ENCODE peak calls at places on chromosomes 2 and 18, in eight cellular contexts. L is cardiac fibroblast; Q is BJ; H is fibroblast of lung; T is CD8-positive, alpha-beta T cell; R is mammary epithelial cell; Y is nephron progenitor cell; N is astrocyte of the cerebellum. K is an unnamed sample.

GRCh38 chr2:73877071-73877802 is 15.6 kb upstream of the ACTG2 start:
- DNase-seq in L (no peak), Q (no peak), H (no peak), T (no peak), R (no peak), Y (no peak), N (no peak), K (no peak)

GRCh38 chr2:35228584-35228983 is 1127.0 kb upstream of the CRIM1 start:
- DNase-seq in L (no peak), Q (no peak), H (no peak), T (no peak), R (no peak), Y (no peak), N (no peak), K (no peak)

GRCh38 chr2:204108301-204108700 is 171.7 kb downstream of the ICOS start:
- DNase-seq in L (peak), Q (no peak), H (peak), T (peak), R (no peak), Y (peak), N (no peak), K (no peak)

GRCh38 chr2:74148457-74149248 is 941 bp upstream of the BOLA3 start:
- DNase-seq in L (no peak), Q (no peak), H (no peak), T (no peak), R (no peak), Y (no peak), N (no peak), K (no peak)

GRCh38 chr2:200253631-200254030 is 52.9 kb upstream of the SPATS2L start:
- DNase-seq in L (peak), Q (no peak), H (no peak), T (no peak), R (peak), Y (no peak), N (no peak), K (no peak)

GRCh38 chr2:207624170-207625013 is 802 bp downstream of the METTL21A start:
- DNase-seq in L (peak), Q (no peak), H (peak), T (peak), R (peak), Y (peak), N (no peak), K (no peak)

GRCh38 chr2:156129227-156129626 is 203.3 kb downstream of the NR4A2 start:
- DNase-seq in L (no peak), Q (no peak), H (no peak), T (no peak), R (no peak), Y (no peak), N (no peak), K (no peak)

GRCh38 chr2:149394864-149395263 is 64.5 kb downstream of the LYPD6 start:
- DNase-seq in L (no peak), Q (no peak), H (no peak), T (no peak), R (no peak), Y (no peak), N (no peak), K (no peak)

GRCh38 chr2:42767899-42768705 is 4.2 kb upstream of the OXER1 start:
- DNase-seq in L (no peak), Q (no peak), H (no peak), T (no peak), R (no peak), Y (no peak), N (no peak), K (no peak)

GRCh38 chr2:191533693-191534175 is 144.2 kb upstream of the NABP1 start:
- DNase-seq in L (peak), Q (no peak), H (peak), T (no peak), R (no peak), Y (no peak), N (no peak), K (no peak)

GRCh38 chr2:212494413-212495020 is 44.1 kb downstream of the ERBB4 start:
- DNase-seq in L (no peak), Q (no peak), H (no peak), T (no peak), R (no peak), Y (no peak), N (no peak), K (no peak)

GRCh38 chr2:226828164-226828563 is 7.7 kb upstream of the RHBDD1 start:
- DNase-seq in L (no peak), Q (no peak), H (peak), T (no peak), R (no peak), Y (no peak), N (no peak), K (no peak)

GRCh38 chr2:85668009-85668856 is at the start of gene SFTPB:
- DNase-seq in L (peak), Q (no peak), H (no peak), T (no peak), R (no peak), Y (no peak), N (no peak), K (no peak)

GRCh38 chr18:11005528-11005927 is 143.8 kb downstream of the PIEZO2 start:
- DNase-seq in L (peak), Q (no peak), H (peak), T (no peak), R (peak), Y (no peak), N (peak), K (no peak)

GRCh38 chr2:20382965-20383800 is 32.5 kb upstream of the PUM2 start:
- DNase-seq in L (peak), Q (peak), H (peak), T (no peak), R (peak), Y (no peak), N (no peak), K (no peak)

GRCh38 chr18:1392046-1392445 is 487.4 kb downstream of the ADCYAP1 start:
- DNase-seq in L (no peak), Q (no peak), H (no peak), T (no peak), R (no peak), Y (no peak), N (no peak), K (no peak)

GRCh38 chr18:42574871-42575270 is 540.6 kb downstream of the RIT2 start:
- DNase-seq in L (no peak), Q (no peak), H (no peak), T (no peak), R (no peak), Y (no peak), N (no peak), K (no peak)

GRCh38 chr2:234453216-234453615 is 43.7 kb downstream of the ARL4C start:
- DNase-seq in L (no peak), Q (no peak), H (no peak), T (no peak), R (peak), Y (no peak), N (no peak), K (no peak)

GRCh38 chr2:133760366-133760765 is 192.1 kb upstream of the NCKAP5 start:
- DNase-seq in L (no peak), Q (no peak), H (peak), T (no peak), R (no peak), Y (no peak), N (peak), K (no peak)

GRCh38 chr2:102618452-102619413 is 620 bp upstream of the SLC9A2 start:
- DNase-seq in L (peak), Q (no peak), H (peak), T (no peak), R (peak), Y (peak), N (no peak), K (no peak)

GRCh38 chr2:217951091-217951490 is 51.7 kb downstream of the TNS1 start:
- DNase-seq in L (no peak), Q (no peak), H (no peak), T (no peak), R (no peak), Y (no peak), N (no peak), K (no peak)

GRCh38 chr2:127076290-127076689 is 30.7 kb downstream of the BIN1 start:
- DNase-seq in L (no peak), Q (no peak), H (no peak), T (no peak), R (no peak), Y (no peak), N (no peak), K (no peak)

GRCh38 chr2:179486969-179487752 is 222.5 kb upstream of the SESTD1 start:
- DNase-seq in L (no peak), Q (no peak), H (no peak), T (no peak), R (no peak), Y (no peak), N (no peak), K (no peak)

GRCh38 chr2:80288576-80288975 is 16.0 kb downstream of the LRRTM1 start:
- DNase-seq in L (no peak), Q (no peak), H (peak), T (no peak), R (no peak), Y (no peak), N (no peak), K (no peak)
- TF ChIP-seq CTCF in L (no peak), Q (peak), H (peak), T (no peak), R (no peak), Y (no peak), N (peak), K (peak)

GRCh38 chr2:51705418-51705817 is 673.5 kb upstream of the NRXN1 start:
- DNase-seq in L (no peak), Q (no peak), H (no peak), T (no peak), R (no peak), Y (no peak), N (no peak), K (no peak)
- TF ChIP-seq CTCF in L (no peak), Q (no peak), H (no peak), T (no peak), R (no peak), Y (no peak), N (no peak), K (no peak)

DNA sequence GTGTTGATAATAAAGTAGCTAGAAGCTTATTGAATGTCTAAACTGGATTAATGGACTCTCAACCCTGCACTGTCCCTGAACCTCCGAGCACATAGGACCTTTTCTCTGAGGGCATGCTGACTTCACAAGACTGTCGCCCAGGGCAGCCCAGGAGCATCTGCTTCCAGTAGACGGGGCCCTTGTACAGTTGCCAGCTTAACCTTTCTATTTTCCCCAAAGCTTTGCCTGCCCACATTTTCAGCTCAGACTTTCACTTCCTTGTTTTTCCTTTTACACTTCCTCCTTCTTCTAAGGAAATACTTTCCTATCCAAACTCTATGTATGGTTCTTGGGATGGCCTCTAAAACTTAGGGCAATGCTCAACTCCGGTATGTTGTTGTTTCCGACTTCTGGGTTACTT is 1.3 kb downstream of the VWA3B start:
- DNase-seq in L (no peak), Q (no peak), H (no peak), T (no peak), R (no peak), Y (no peak), N (no peak), K (no peak)
- TF ChIP-seq CTCF in L (no peak), Q (no peak), H (no peak), T (no peak), R (no peak), Y (no peak), N (no peak), K (no peak)

GRCh38 chr2:105298017-105298416 is 31.5 kb downstream of the TGFBRAP1 start:
- DNase-seq in L (no peak), Q (no peak), H (no peak), T (no peak), R (no peak), Y (no peak), N (no peak), K (no peak)

GRCh38 chr2:105297211-105297610 is 32.3 kb downstream of the TGFBRAP1 start:
- DNase-seq in L (no peak), Q (no peak), H (no peak), T (no peak), R (no peak), Y (no peak), N (no peak), K (no peak)

GRCh38 chr2:105296017-105296611 is 33.4 kb downstream of the TGFBRAP1 start:
- DNase-seq in L (no peak), Q (no peak), H (no peak), T (no peak), R (no peak), Y (no peak), N (no peak), K (no peak)

GRCh38 chr2:105301646-105302045 is 27.9 kb downstream of the TGFBRAP1 start:
- DNase-seq in L (no peak), Q (no peak), H (no peak), T (no peak), R (no peak), Y (no peak), N (no peak), K (no peak)

DNA sequence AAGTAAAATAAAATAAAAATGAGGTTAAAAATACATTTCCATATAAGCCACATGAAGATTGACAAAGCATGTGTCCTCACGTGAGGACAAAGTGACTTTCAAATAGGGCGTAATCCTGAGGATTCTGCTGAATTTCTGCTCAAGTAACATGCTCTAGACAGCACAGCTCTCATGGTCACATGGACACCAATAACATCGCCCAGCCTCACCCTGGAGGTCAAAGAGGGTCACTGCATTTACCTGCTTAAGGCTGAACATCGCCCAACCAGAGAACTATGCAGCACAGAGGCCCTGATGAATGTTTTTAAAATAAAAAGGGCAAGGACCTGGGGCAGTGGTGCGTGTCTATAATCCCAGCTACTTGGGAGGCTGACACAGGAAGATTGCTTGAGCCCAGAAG is 30.2 kb downstream of the TGFBRAP1 start:
- DNase-seq in L (no peak), Q (no peak), H (no peak), T (no peak), R (no peak), Y (no peak), N (no peak), K (no peak)
- TF ChIP-seq CTCF in L (peak), Q (no peak), H (no peak), T (no peak), R (peak), Y (no peak), N (no peak), K (no peak)

GRCh38 chr18:48335829-48336228 is 73.4 kb downstream of the ZBTB7C start:
- DNase-seq in L (no peak), Q (no peak), H (no peak), T (no peak), R (no peak), Y (no peak), N (no peak), K (no peak)

GRCh38 chr18:48334845-48335244 is 74.3 kb downstream of the ZBTB7C start:
- DNase-seq in L (no peak), Q (no peak), H (no peak), T (no peak), R (no peak), Y (no peak), N (no peak), K (no peak)

GRCh38 chr18:48338915-48339314 is 70.3 kb downstream of the ZBTB7C start:
- DNase-seq in L (no peak), Q (no peak), H (no peak), T (no peak), R (no peak), Y (no peak), N (no peak), K (no peak)

GRCh38 chr18:48337053-48337452 is 72.1 kb downstream of the ZBTB7C start:
- DNase-seq in L (no peak), Q (no peak), H (no peak), T (no peak), R (no peak), Y (no peak), N (no peak), K (no peak)

DNA sequence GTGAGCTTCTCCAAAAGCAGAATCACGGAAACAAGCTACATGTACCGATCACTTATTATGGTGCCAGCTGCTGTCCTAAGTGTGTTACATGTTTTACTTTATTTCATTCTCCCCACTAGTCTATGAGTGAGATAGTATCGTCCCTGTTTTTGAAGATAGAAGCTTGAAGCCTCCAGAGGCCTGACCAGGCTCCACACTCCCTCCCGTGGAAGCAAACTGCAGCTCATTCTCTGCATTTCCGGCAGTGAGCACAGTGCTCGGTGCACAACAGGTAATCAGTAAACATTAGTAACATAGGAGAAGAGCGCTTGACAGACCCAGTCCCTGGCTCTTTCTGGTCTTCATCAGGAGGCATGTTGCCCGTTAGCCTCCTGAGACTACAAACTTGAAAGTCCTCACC is 72.9 kb downstream of the ZBTB7C start:
- DNase-seq in L (peak), Q (no peak), H (no peak), T (no peak), R (no peak), Y (no peak), N (no peak), K (no peak)
- TF ChIP-seq CTCF in L (peak), Q (no peak), H (peak), T (no peak), R (peak), Y (no peak), N (no peak), K (no peak)